ENCODE peak calls at places on chromosomes 13 and 19, in five cellular contexts. G is AG10803; R is cardiac fibroblast; U is Jurkat, Clone E6-1; J is neuronal stem cell. X is an unnamed sample.

GRCh38 chr19:2754659-2755447 is 15.0 kb upstream of the SLC39A3 start:
- DNase-seq in U (no peak), R (no peak), J (no peak), G (no peak), X (no peak)

GRCh38 chr19:11286312-11286974 is 9.5 kb upstream of the TSPAN16 start:
- DNase-seq in R (peak; percentile 74), G (peak; percentile 60), U (no peak), J (no peak), X (peak; percentile 38)

GRCh38 chr13:112892759-112893569 is 76.0 kb upstream of the MCF2L start:
- DNase-seq in U (no peak), J (peak; percentile 18), R (no peak), G (no peak), X (no peak)

GRCh38 chr13:20494656-20495055 is 31.0 kb downstream of the CRYL1 start:
- DNase-seq in U (no peak), J (no peak), G (no peak), R (no peak), X (no peak)

GRCh38 chr19:48569814-48570213 is 17.8 kb downstream of the SULT2B1 start:
- DNase-seq in G (peak; percentile 56), J (no peak), U (no peak), R (no peak), X (no peak)

GRCh38 chr13:112685856-112686255 is 4.0 kb upstream of the ATP11A start:
- DNase-seq in U (no peak), G (no peak), R (no peak), J (no peak), X (no peak)

GRCh38 chr19:33236696-33237390 is 11.2 kb upstream of the SLC7A10 start:
- DNase-seq in G (no peak), J (no peak), U (no peak), R (no peak), X (no peak)

GRCh38 chr19:14149509-14149994 is 13.2 kb upstream of the ASF1B start:
- DNase-seq in U (peak; percentile 22), G (peak; percentile 67), R (peak; percentile 56), J (no peak), X (peak; percentile 66)

GRCh38 chr19:33737704-33738103 is 59.0 kb upstream of the KCTD15 start:
- DNase-seq in J (no peak), R (no peak), U (no peak), G (no peak), X (no peak)

GRCh38 chr13:99208185-99208584 is 7.5 kb downstream of the UBAC2 start:
- DNase-seq in G (no peak), U (no peak), J (no peak), R (no peak), X (no peak)

GRCh38 chr19:50387176-50387867 is 3.2 kb downstream of the POLD1 start:
- DNase-seq in U (no peak), G (peak; percentile 30), J (no peak), R (peak; percentile 77), X (no peak)

GRCh38 chr13:24997367-24997967 is 98.5 kb upstream of the PABPC3 start:
- DNase-seq in R (peak; percentile 59), J (no peak), G (peak; percentile 28), U (peak; percentile 26), X (peak; percentile 21)